ENCODE peak calls at places on chromosomes 3 and 15, in eight cellular contexts. One of them, this sample, is unnamed.

GRCh38 chr15:90219421-90220141 is 14.2 kb downstream of the CIB1 start:
- DNase-seq in A549: peak; percentile 89
- DNase-seq in cardiac muscle cell: peak; percentile 33
- DNase-seq in mesenchymal stem cell: peak; percentile 40
- DNase-seq in colonic mucosa: no peak
- DNase-seq in right lobe of liver: peak; percentile 42
- DNase-seq in gastrocnemius medialis: no peak
- DNase-seq in GM23338: peak; percentile 78
- DNase-seq in this sample: peak; percentile 72

GRCh38 chr3:4425707-4426106 is 41.4 kb downstream of the SUMF1 start:
- DNase-seq in GM23338: no peak
- DNase-seq in right lobe of liver: no peak
- DNase-seq in A549: no peak
- DNase-seq in gastrocnemius medialis: no peak
- DNase-seq in cardiac muscle cell: no peak
- DNase-seq in mesenchymal stem cell: peak; percentile 56
- DNase-seq in colonic mucosa: no peak
- DNase-seq in this sample: no peak

GRCh38 chr3:158652463-158652862 is 8.1 kb downstream of the GFM1 start:
- DNase-seq in mesenchymal stem cell: no peak
- DNase-seq in GM23338: no peak
- DNase-seq in cardiac muscle cell: no peak
- DNase-seq in gastrocnemius medialis: no peak
- DNase-seq in right lobe of liver: no peak
- DNase-seq in colonic mucosa: no peak
- DNase-seq in A549: no peak
- DNase-seq in this sample: no peak

GRCh38 chr15:45276851-45277250 is 24.8 kb downstream of the SLC28A2 start:
- DNase-seq in cardiac muscle cell: peak; percentile 44
- DNase-seq in mesenchymal stem cell: peak; percentile 13
- DNase-seq in gastrocnemius medialis: no peak
- DNase-seq in colonic mucosa: no peak
- DNase-seq in GM23338: peak; percentile 50
- DNase-seq in right lobe of liver: no peak
- DNase-seq in A549: peak; percentile 28
- DNase-seq in this sample: no peak

GRCh38 chr3:186588619-186589018 is 18.1 kb downstream of the DNAJB11 start:
- DNase-seq in gastrocnemius medialis: no peak
- DNase-seq in mesenchymal stem cell: no peak
- DNase-seq in right lobe of liver: no peak
- DNase-seq in GM23338: no peak
- DNase-seq in colonic mucosa: no peak
- DNase-seq in A549: no peak
- DNase-seq in cardiac muscle cell: no peak
- DNase-seq in this sample: no peak

GRCh38 chr3:33115024-33115768 is 1.4 kb downstream of the CRTAP start:
- DNase-seq in mesenchymal stem cell: peak; percentile 90
- DNase-seq in colonic mucosa: peak; percentile 69
- DNase-seq in right lobe of liver: peak; percentile 42
- DNase-seq in cardiac muscle cell: peak; percentile 88
- DNase-seq in GM23338: peak; percentile 26
- DNase-seq in gastrocnemius medialis: peak; percentile 92
- DNase-seq in A549: peak; percentile 26
- DNase-seq in this sample: no peak

GRCh38 chr3:131326307-131326706 is 55.3 kb upstream of the NUDT16 start:
- DNase-seq in mesenchymal stem cell: no peak
- DNase-seq in cardiac muscle cell: peak; percentile 25
- DNase-seq in gastrocnemius medialis: no peak
- DNase-seq in right lobe of liver: no peak
- DNase-seq in colonic mucosa: no peak
- DNase-seq in A549: no peak
- DNase-seq in GM23338: no peak
- DNase-seq in this sample: no peak

GRCh38 chr3:23481660-23482278 is 278.6 kb downstream of the UBE2E2 start:
- DNase-seq in mesenchymal stem cell: peak; percentile 21
- DNase-seq in GM23338: no peak
- DNase-seq in A549: no peak
- DNase-seq in right lobe of liver: no peak
- DNase-seq in gastrocnemius medialis: no peak
- DNase-seq in colonic mucosa: no peak
- DNase-seq in cardiac muscle cell: peak; percentile 33
- DNase-seq in this sample: no peak

GRCh38 chr3:32106929-32107362 is 526 bp downstream of the GPD1L start:
- DNase-seq in gastrocnemius medialis: peak; percentile 70
- DNase-seq in colonic mucosa: peak; percentile 90
- DNase-seq in mesenchymal stem cell: peak; percentile 15
- DNase-seq in right lobe of liver: peak; percentile 29
- DNase-seq in cardiac muscle cell: peak; percentile 10
- DNase-seq in GM23338: peak; percentile 32
- DNase-seq in A549: no peak
- DNase-seq in this sample: no peak

GRCh38 chr3:98532709-98533571 is 1.2 kb downstream of the GPR15 start:
- DNase-seq in right lobe of liver: no peak
- DNase-seq in A549: no peak
- DNase-seq in cardiac muscle cell: no peak
- DNase-seq in gastrocnemius medialis: no peak
- DNase-seq in colonic mucosa: no peak
- DNase-seq in mesenchymal stem cell: no peak
- DNase-seq in GM23338: no peak
- DNase-seq in this sample: no peak

GRCh38 chr15:25947336-25948080 is 84.4 kb upstream of the ATP10A start:
- DNase-seq in right lobe of liver: no peak
- DNase-seq in gastrocnemius medialis: no peak
- DNase-seq in A549: no peak
- DNase-seq in cardiac muscle cell: no peak
- DNase-seq in colonic mucosa: no peak
- DNase-seq in mesenchymal stem cell: no peak
- DNase-seq in GM23338: peak; percentile 59
- DNase-seq in this sample: no peak

GRCh38 chr3:131960324-131960723 is 74.5 kb downstream of the CPNE4 start:
- DNase-seq in mesenchymal stem cell: no peak
- DNase-seq in cardiac muscle cell: peak; percentile 72
- DNase-seq in colonic mucosa: no peak
- DNase-seq in gastrocnemius medialis: no peak
- DNase-seq in GM23338: no peak
- DNase-seq in A549: no peak
- DNase-seq in right lobe of liver: no peak
- DNase-seq in this sample: no peak

GRCh38 chr15:88653200-88654064 is 14.6 kb downstream of the ISG20 start:
- DNase-seq in colonic mucosa: no peak
- DNase-seq in GM23338: no peak
- DNase-seq in gastrocnemius medialis: no peak
- DNase-seq in right lobe of liver: no peak
- DNase-seq in mesenchymal stem cell: no peak
- DNase-seq in A549: no peak
- DNase-seq in cardiac muscle cell: no peak
- DNase-seq in this sample: no peak
- H3K4me3 ChIP-seq in colonic mucosa: no peak overlapping the region
- H3K4me3 ChIP-seq in GM23338: no peak overlapping the region
- H3K4me3 ChIP-seq in gastrocnemius medialis: no peak overlapping the region
- H3K4me3 ChIP-seq in right lobe of liver: no peak overlapping the region
- H3K4me3 ChIP-seq in mesenchymal stem cell: no peak overlapping the region
- H3K4me3 ChIP-seq in A549: no peak overlapping the region
- H3K4me3 ChIP-seq in cardiac muscle cell: no peak overlapping the region
- H3K4me3 ChIP-seq in this sample: no peak overlapping the region

DNA sequence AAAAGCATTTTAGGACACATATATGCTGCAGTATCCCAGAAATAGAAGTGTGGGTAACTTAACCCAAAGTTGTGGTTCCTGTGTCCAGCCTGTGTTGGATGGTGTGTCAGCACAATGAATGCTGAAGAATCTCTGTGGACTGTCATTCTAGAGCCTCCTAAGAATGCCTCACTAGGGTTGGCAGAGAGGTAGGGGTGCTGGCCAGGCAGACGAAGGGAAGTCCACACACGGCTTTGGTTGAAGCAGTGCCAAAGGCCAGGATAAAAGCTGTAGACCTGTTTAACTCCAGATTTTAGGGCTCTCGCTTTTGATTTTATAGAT is 43.7 kb upstream of the TIPARP start:
- DNase-seq in GM23338: no peak
- DNase-seq in right lobe of liver: no peak
- DNase-seq in colonic mucosa: no peak
- DNase-seq in A549: no peak
- DNase-seq in gastrocnemius medialis: no peak
- DNase-seq in mesenchymal stem cell: no peak
- DNase-seq in cardiac muscle cell: no peak
- DNase-seq in this sample: no peak
- H3K4me1 ChIP-seq in GM23338: peaks cover 26% of the 10 kb centered on the region
- H3K4me1 ChIP-seq in right lobe of liver: peaks cover 2% of the 10 kb centered on the region
- H3K4me1 ChIP-seq in colonic mucosa: no peaks in the 10 kb centered on the region
- H3K4me1 ChIP-seq in A549: peaks cover 10% of the 10 kb centered on the region
- H3K4me1 ChIP-seq in gastrocnemius medialis: peaks cover 44% of the 10 kb centered on the region
- H3K4me1 ChIP-seq in mesenchymal stem cell: peaks cover 7% of the 10 kb centered on the region
- H3K4me1 ChIP-seq in cardiac muscle cell: peaks cover 15% of the 10 kb centered on the region
- H3K4me1 ChIP-seq in this sample: no peaks in the 10 kb centered on the region

GRCh38 chr3:134004841-134005240 is 24.9 kb downstream of the SLCO2A1 start:
- DNase-seq in colonic mucosa: no peak
- DNase-seq in right lobe of liver: no peak
- DNase-seq in cardiac muscle cell: no peak
- DNase-seq in mesenchymal stem cell: no peak
- DNase-seq in GM23338: no peak
- DNase-seq in gastrocnemius medialis: no peak
- DNase-seq in A549: no peak
- DNase-seq in this sample: no peak
- H3K4me3 ChIP-seq in colonic mucosa: no peak overlapping the region
- H3K4me3 ChIP-seq in right lobe of liver: no peak overlapping the region
- H3K4me3 ChIP-seq in cardiac muscle cell: no peak overlapping the region
- H3K4me3 ChIP-seq in mesenchymal stem cell: no peak overlapping the region
- H3K4me3 ChIP-seq in GM23338: no peak overlapping the region
- H3K4me3 ChIP-seq in gastrocnemius medialis: no peak overlapping the region
- H3K4me3 ChIP-seq in A549: no peak overlapping the region
- H3K4me3 ChIP-seq in this sample: no peak overlapping the region

DNA sequence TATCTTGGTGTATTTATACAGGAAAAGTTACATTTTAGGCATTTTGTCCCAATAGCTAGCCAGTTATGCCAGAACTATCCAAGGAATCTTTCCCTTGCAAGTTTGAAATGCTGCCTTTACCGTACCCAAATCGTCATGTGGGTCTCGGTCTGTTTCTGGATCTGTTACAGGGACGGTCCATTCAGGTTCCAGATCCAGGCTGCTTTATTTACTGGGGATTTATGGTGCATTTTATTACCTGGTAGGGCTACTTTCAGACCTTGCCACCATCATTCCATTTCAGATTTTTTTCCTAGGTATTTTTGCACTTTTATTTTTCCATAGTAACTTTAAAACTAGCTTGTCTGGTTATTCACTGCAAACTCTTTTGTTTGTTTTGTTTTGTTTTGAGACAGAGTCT is 186.5 kb downstream of the NSMCE3 start:
- DNase-seq in A549: no peak
- DNase-seq in cardiac muscle cell: no peak
- DNase-seq in gastrocnemius medialis: no peak
- DNase-seq in colonic mucosa: no peak
- DNase-seq in mesenchymal stem cell: no peak
- DNase-seq in right lobe of liver: no peak
- DNase-seq in GM23338: no peak
- DNase-seq in this sample: no peak
- H3K4me1 ChIP-seq in A549: no peaks in the 10 kb centered on the region
- H3K4me1 ChIP-seq in cardiac muscle cell: no peaks in the 10 kb centered on the region
- H3K4me1 ChIP-seq in gastrocnemius medialis: no peaks in the 10 kb centered on the region
- H3K4me1 ChIP-seq in colonic mucosa: no peaks in the 10 kb centered on the region
- H3K4me1 ChIP-seq in mesenchymal stem cell: no peaks in the 10 kb centered on the region
- H3K4me1 ChIP-seq in right lobe of liver: no peaks in the 10 kb centered on the region
- H3K4me1 ChIP-seq in GM23338: no peaks in the 10 kb centered on the region
- H3K4me1 ChIP-seq in this sample: peaks cover 14% of the 10 kb centered on the region

DNA sequence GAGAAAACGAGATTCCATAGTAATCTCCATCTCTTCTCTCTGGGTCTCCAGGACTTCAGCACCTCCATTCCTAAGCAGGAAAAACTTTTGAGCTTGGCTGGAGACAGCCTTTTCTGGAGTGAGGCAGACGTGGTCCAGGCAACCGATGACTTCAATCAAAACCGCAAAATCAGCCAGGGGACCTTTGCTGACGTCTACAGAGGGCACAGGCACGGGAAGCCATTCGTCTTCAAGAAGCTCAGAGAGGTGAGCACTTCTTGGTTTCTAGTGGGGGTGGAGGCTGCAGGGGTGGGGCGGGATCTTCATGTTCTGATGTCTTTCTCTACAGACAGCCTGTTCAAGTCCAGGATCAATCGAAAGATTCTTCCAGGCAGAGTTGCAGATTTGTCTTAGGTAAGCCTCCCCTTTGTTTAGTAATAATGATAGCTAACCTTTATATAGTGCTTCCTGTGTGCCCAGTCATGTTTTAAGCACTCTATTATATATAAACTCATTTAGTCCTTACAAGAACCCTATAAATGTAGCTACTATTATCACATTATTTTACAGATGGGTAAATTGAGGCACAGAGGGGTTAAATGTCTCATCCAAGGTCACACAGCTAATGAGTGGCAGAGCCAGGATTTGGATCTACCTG is 35.0 kb upstream of the TATDN2 start:
- DNase-seq in gastrocnemius medialis: no peak
- DNase-seq in GM23338: no peak
- DNase-seq in A549: no peak
- DNase-seq in mesenchymal stem cell: peak; percentile 65
- DNase-seq in right lobe of liver: no peak
- DNase-seq in colonic mucosa: no peak
- DNase-seq in cardiac muscle cell: no peak
- DNase-seq in this sample: no peak
- H3K4me3 ChIP-seq in gastrocnemius medialis: no peak overlapping the region
- H3K4me3 ChIP-seq in GM23338: no peak overlapping the region
- H3K4me3 ChIP-seq in A549: no peak overlapping the region
- H3K4me3 ChIP-seq in mesenchymal stem cell: no peak overlapping the region
- H3K4me3 ChIP-seq in right lobe of liver: no peak overlapping the region
- H3K4me3 ChIP-seq in colonic mucosa: no peak overlapping the region
- H3K4me3 ChIP-seq in cardiac muscle cell: no peak overlapping the region
- H3K4me3 ChIP-seq in this sample: no peak overlapping the region

DNA sequence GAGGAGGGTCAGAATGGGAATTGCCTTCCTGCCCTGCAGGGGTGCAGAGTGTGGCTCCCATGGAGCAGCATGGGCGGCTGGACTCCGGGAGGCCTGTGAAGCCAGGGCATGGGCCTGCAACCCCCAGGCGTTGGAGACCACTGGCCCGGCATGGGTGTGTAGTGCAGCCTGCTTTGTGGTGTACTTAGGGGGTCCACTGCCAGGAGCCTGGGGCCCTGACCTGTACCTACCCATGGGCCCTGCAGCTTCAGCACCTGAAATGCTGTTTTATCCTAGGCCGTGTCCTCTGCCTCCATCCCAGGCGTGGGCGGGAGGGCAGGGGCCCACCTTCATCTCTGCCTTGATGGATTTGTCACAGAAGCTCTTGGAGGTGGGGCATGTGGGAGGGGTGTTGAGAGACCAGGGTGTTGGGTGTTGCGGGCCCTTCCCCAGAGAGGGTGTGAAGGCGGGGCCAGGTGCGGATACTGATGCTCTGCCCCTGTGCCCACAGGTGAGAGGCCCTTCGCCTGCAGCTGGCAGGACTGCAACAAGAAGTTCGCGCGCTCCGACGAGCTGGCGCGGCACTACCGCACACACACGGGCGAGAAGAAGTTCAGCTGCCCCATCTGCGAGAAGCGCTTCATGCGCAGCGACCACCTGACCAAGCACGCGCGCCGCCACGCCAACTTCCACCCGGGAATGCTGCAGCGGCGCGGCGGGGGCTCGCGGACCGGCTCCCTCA is 45.0 kb downstream of the KLF13 start:
- DNase-seq in mesenchymal stem cell: no peak
- DNase-seq in cardiac muscle cell: no peak
- DNase-seq in right lobe of liver: no peak
- DNase-seq in colonic mucosa: no peak
- DNase-seq in A549: no peak
- DNase-seq in gastrocnemius medialis: no peak
- DNase-seq in GM23338: no peak
- DNase-seq in this sample: no peak
- H3K4me1 ChIP-seq in mesenchymal stem cell: peaks cover 24% of the 10 kb centered on the region
- H3K4me1 ChIP-seq in cardiac muscle cell: peaks cover 17% of the 10 kb centered on the region
- H3K4me1 ChIP-seq in right lobe of liver: no peaks in the 10 kb centered on the region
- H3K4me1 ChIP-seq in colonic mucosa: peaks cover 18% of the 10 kb centered on the region
- H3K4me1 ChIP-seq in A549: peaks cover 18% of the 10 kb centered on the region
- H3K4me1 ChIP-seq in gastrocnemius medialis: peaks cover 85% of the 10 kb centered on the region
- H3K4me1 ChIP-seq in GM23338: peaks cover 51% of the 10 kb centered on the region
- H3K4me1 ChIP-seq in this sample: peaks cover 99% of the 10 kb centered on the region